ENCODE peak calls at places on chromosomes 3 and 15, in seven cellular contexts. One of them, this sample, is unnamed.

GRCh38 chr3:99709686-99710085 is 71.3 kb downstream of the COL8A1 start:
- DNase-seq in neuronal stem cell: no peak
- DNase-seq in GM23248: no peak
- DNase-seq in amygdala: no peak
- DNase-seq in GM12892: no peak
- DNase-seq in GM13977: no peak
- DNase-seq in hepatocyte: no peak
- DNase-seq in this sample: no peak

GRCh38 chr15:45678459-45679178 is 43.8 kb downstream of the SQOR start:
- DNase-seq in GM13977: no peak
- DNase-seq in GM23248: no peak
- DNase-seq in GM12892: no peak
- DNase-seq in amygdala: no peak
- DNase-seq in hepatocyte: no peak
- DNase-seq in neuronal stem cell: no peak
- DNase-seq in this sample: no peak

GRCh38 chr15:78024141-78024567 is 53.4 kb downstream of the TBC1D2B start:
- DNase-seq in amygdala: no peak
- DNase-seq in GM13977: no peak
- DNase-seq in GM12892: no peak
- DNase-seq in GM23248: peak
- DNase-seq in neuronal stem cell: no peak
- DNase-seq in hepatocyte: no peak
- DNase-seq in this sample: no peak

GRCh38 chr3:128726691-128727031 is 678 bp downstream of the RAB7A start:
- DNase-seq in neuronal stem cell: peak
- DNase-seq in GM12892: no peak
- DNase-seq in GM23248: peak
- DNase-seq in hepatocyte: peak
- DNase-seq in amygdala: no peak
- DNase-seq in GM13977: no peak
- DNase-seq in this sample: peak

GRCh38 chr15:95470997-95471692 is 859.4 kb upstream of the NR2F2 start:
- DNase-seq in neuronal stem cell: no peak
- DNase-seq in GM13977: no peak
- DNase-seq in GM23248: no peak
- DNase-seq in hepatocyte: no peak
- DNase-seq in GM12892: no peak
- DNase-seq in amygdala: no peak
- DNase-seq in this sample: no peak

GRCh38 chr3:116140100-116140689 is 305.1 kb downstream of the LSAMP start:
- DNase-seq in GM23248: peak
- DNase-seq in neuronal stem cell: no peak
- DNase-seq in GM13977: no peak
- DNase-seq in GM12892: no peak
- DNase-seq in hepatocyte: peak
- DNase-seq in amygdala: no peak
- DNase-seq in this sample: peak

GRCh38 chr3:41569632-41570338 is 370.5 kb downstream of the CTNNB1 start:
- DNase-seq in amygdala: no peak
- DNase-seq in GM13977: no peak
- DNase-seq in GM23248: no peak
- DNase-seq in GM12892: no peak
- DNase-seq in neuronal stem cell: no peak
- DNase-seq in hepatocyte: no peak
- DNase-seq in this sample: no peak

GRCh38 chr15:52150043-52150825 is 37.7 kb upstream of the BCL2L10 start:
- DNase-seq in neuronal stem cell: no peak
- DNase-seq in GM12892: no peak
- DNase-seq in hepatocyte: no peak
- DNase-seq in GM13977: no peak
- DNase-seq in amygdala: no peak
- DNase-seq in GM23248: no peak
- DNase-seq in this sample: no peak

GRCh38 chr3:46693038-46693896 is at the start of gene ALS2CL:
- DNase-seq in GM23248: peak
- DNase-seq in amygdala: no peak
- DNase-seq in GM12892: peak
- DNase-seq in GM13977: peak
- DNase-seq in hepatocyte: peak
- DNase-seq in neuronal stem cell: no peak
- DNase-seq in this sample: no peak

GRCh38 chr3:149584236-149584635 is 73.6 kb downstream of the WWTR1 start:
- DNase-seq in neuronal stem cell: no peak
- DNase-seq in hepatocyte: no peak
- DNase-seq in amygdala: no peak
- DNase-seq in GM13977: no peak
- DNase-seq in GM23248: no peak
- DNase-seq in GM12892: no peak
- DNase-seq in this sample: no peak

GRCh38 chr3:157786618-157787017 is 283.4 kb upstream of the VEPH1 start:
- DNase-seq in amygdala: no peak
- DNase-seq in hepatocyte: no peak
- DNase-seq in neuronal stem cell: no peak
- DNase-seq in GM13977: no peak
- DNase-seq in GM12892: no peak
- DNase-seq in GM23248: peak
- DNase-seq in this sample: no peak

GRCh38 chr3:25289663-25290062 is 138.4 kb upstream of the RARB start:
- DNase-seq in GM13977: no peak
- DNase-seq in neuronal stem cell: no peak
- DNase-seq in hepatocyte: no peak
- DNase-seq in GM23248: no peak
- DNase-seq in GM12892: no peak
- DNase-seq in amygdala: no peak
- DNase-seq in this sample: no peak

GRCh38 chr15:68303560-68304436 is 26.3 kb downstream of the FEM1B start:
- DNase-seq in neuronal stem cell: no peak
- DNase-seq in GM13977: peak
- DNase-seq in hepatocyte: no peak
- DNase-seq in GM23248: peak
- DNase-seq in amygdala: no peak
- DNase-seq in GM12892: no peak
- DNase-seq in this sample: no peak

GRCh38 chr15:39621210-39621609 is 40.3 kb downstream of the THBS1 start:
- DNase-seq in hepatocyte: no peak
- DNase-seq in GM23248: no peak
- DNase-seq in GM12892: no peak
- DNase-seq in GM13977: no peak
- DNase-seq in neuronal stem cell: no peak
- DNase-seq in amygdala: no peak
- DNase-seq in this sample: no peak

GRCh38 chr3:128074851-128075515 is 22.7 kb downstream of the SEC61A1 start:
- DNase-seq in GM23248: peak
- DNase-seq in GM13977: no peak
- DNase-seq in hepatocyte: peak
- DNase-seq in amygdala: no peak
- DNase-seq in GM12892: no peak
- DNase-seq in neuronal stem cell: no peak
- DNase-seq in this sample: no peak

GRCh38 chr3:51686512-51687215 is 15.6 kb downstream of the TEX264 start:
- DNase-seq in neuronal stem cell: no peak
- DNase-seq in GM12892: peak
- DNase-seq in amygdala: no peak
- DNase-seq in hepatocyte: no peak
- DNase-seq in GM13977: peak
- DNase-seq in GM23248: peak
- DNase-seq in this sample: peak

GRCh38 chr3:72155391-72156064 is 370.6 kb upstream of the PROK2 start:
- DNase-seq in GM13977: no peak
- DNase-seq in GM23248: peak
- DNase-seq in amygdala: peak
- DNase-seq in GM12892: no peak
- DNase-seq in neuronal stem cell: no peak
- DNase-seq in hepatocyte: peak
- DNase-seq in this sample: no peak

GRCh38 chr3:4978966-4979400 is 254 bp upstream of the BHLHE40 start:
- DNase-seq in neuronal stem cell: no peak
- DNase-seq in GM12892: peak
- DNase-seq in amygdala: peak
- DNase-seq in hepatocyte: peak
- DNase-seq in GM13977: peak
- DNase-seq in GM23248: peak
- DNase-seq in this sample: peak

GRCh38 chr3:29512620-29513019 is 231.7 kb downstream of the RBMS3 start:
- DNase-seq in amygdala: no peak
- DNase-seq in GM13977: no peak
- DNase-seq in GM23248: no peak
- DNase-seq in neuronal stem cell: no peak
- DNase-seq in GM12892: no peak
- DNase-seq in hepatocyte: no peak
- DNase-seq in this sample: no peak

GRCh38 chr3:155426524-155427230 is 133.2 kb upstream of the STRIT1 start:
- DNase-seq in hepatocyte: peak
- DNase-seq in GM12892: no peak
- DNase-seq in neuronal stem cell: no peak
- DNase-seq in GM13977: no peak
- DNase-seq in GM23248: no peak
- DNase-seq in amygdala: no peak
- DNase-seq in this sample: no peak

GRCh38 chr3:109316162-109316730 is at the start of gene DPPA2:
- DNase-seq in GM23248: no peak
- DNase-seq in hepatocyte: no peak
- DNase-seq in GM13977: no peak
- DNase-seq in GM12892: no peak
- DNase-seq in neuronal stem cell: no peak
- DNase-seq in amygdala: no peak
- DNase-seq in this sample: no peak

GRCh38 chr3:135337176-135337575 is 542.1 kb downstream of the EPHB1 start:
- DNase-seq in GM12892: no peak
- DNase-seq in GM23248: no peak
- DNase-seq in GM13977: no peak
- DNase-seq in amygdala: no peak
- DNase-seq in neuronal stem cell: no peak
- DNase-seq in hepatocyte: no peak
- DNase-seq in this sample: no peak

GRCh38 chr3:71987089-71987735 is 202.3 kb upstream of the PROK2 start:
- DNase-seq in GM13977: no peak
- DNase-seq in hepatocyte: peak
- DNase-seq in GM23248: peak
- DNase-seq in GM12892: no peak
- DNase-seq in amygdala: no peak
- DNase-seq in neuronal stem cell: no peak
- DNase-seq in this sample: no peak

GRCh38 chr3:123157598-123158287 is 44.0 kb upstream of the SEC22A start:
- DNase-seq in GM23248: no peak
- DNase-seq in hepatocyte: no peak
- DNase-seq in GM13977: no peak
- DNase-seq in neuronal stem cell: no peak
- DNase-seq in GM12892: no peak
- DNase-seq in amygdala: no peak
- DNase-seq in this sample: no peak

GRCh38 chr3:184005981-184006507 is 11.6 kb downstream of the ABCC5 start:
- DNase-seq in hepatocyte: peak
- DNase-seq in GM13977: peak
- DNase-seq in neuronal stem cell: no peak
- DNase-seq in GM23248: peak
- DNase-seq in amygdala: no peak
- DNase-seq in GM12892: peak
- DNase-seq in this sample: no peak

GRCh38 chr3:150248116-150248864 is 159.8 kb upstream of the TSC22D2 start:
- DNase-seq in GM13977: no peak
- DNase-seq in amygdala: no peak
- DNase-seq in GM23248: peak
- DNase-seq in hepatocyte: no peak
- DNase-seq in neuronal stem cell: no peak
- DNase-seq in GM12892: no peak
- DNase-seq in this sample: no peak

GRCh38 chr3:108724101-108724500 is 33.1 kb downstream of the RETNLB start:
- DNase-seq in GM12892: no peak
- DNase-seq in GM13977: no peak
- DNase-seq in hepatocyte: no peak
- DNase-seq in GM23248: no peak
- DNase-seq in neuronal stem cell: no peak
- DNase-seq in amygdala: no peak
- DNase-seq in this sample: no peak

GRCh38 chr3:44442591-44443309 is 34.7 kb downstream of the ZNF445 start:
- DNase-seq in neuronal stem cell: no peak
- DNase-seq in amygdala: no peak
- DNase-seq in GM23248: no peak
- DNase-seq in GM13977: no peak
- DNase-seq in hepatocyte: no peak
- DNase-seq in GM12892: no peak
- DNase-seq in this sample: no peak

This sample was measured in GM12864.